ENCODE peak calls at places on chromosome 14, in five cellular contexts. Z is keratinocyte, M is OCI-LY7, S is RPMI8226, H is fibroblast of pulmonary artery. K is an unnamed sample.

GRCh38 chr14:56170028-56170427 is 51.8 kb downstream of the PELI2 start:
- DNase-seq in Z (no peak), M (no peak), S (no peak), H (peak), K (no peak)

GRCh38 chr14:100522616-100523021 is 64.6 kb downstream of the BEGAIN start:
- DNase-seq in Z (no peak), M (no peak), S (no peak), H (no peak), K (no peak)

GRCh38 chr14:104035300-104035699 is 50.2 kb upstream of the ASPG start:
- DNase-seq in Z (no peak), M (no peak), S (no peak), H (no peak), K (no peak)

GRCh38 chr14:73795974-73796373 is 55.7 kb upstream of the PTGR2 start:
- DNase-seq in Z (no peak), M (no peak), S (no peak), H (no peak), K (no peak)

GRCh38 chr14:67541448-67542387 is 8.6 kb downstream of the PLEKHH1 start:
- DNase-seq in Z (no peak), M (no peak), S (no peak), H (no peak), K (no peak)

GRCh38 chr14:33073023-33073422 is 134.3 kb downstream of the NPAS3 start:
- DNase-seq in Z (no peak), M (no peak), S (no peak), H (no peak), K (no peak)

GRCh38 chr14:106844608-106845285 is 1318.4 kb downstream of the TMEM121 start:
- DNase-seq in Z (no peak), M (peak), S (no peak), H (no peak), K (peak)

GRCh38 chr14:102512713-102513373 is 3.3 kb upstream of the ANKRD9 start:
- DNase-seq in Z (no peak), M (no peak), S (no peak), H (no peak), K (no peak)

GRCh38 chr14:74645244-74645643 is 33.2 kb upstream of the LTBP2 start:
- DNase-seq in Z (no peak), M (no peak), S (no peak), H (peak), K (no peak)

GRCh38 chr14:105348945-105349699 is 34.6 kb downstream of the PACS2 start:
- DNase-seq in Z (no peak), M (no peak), S (no peak), H (no peak), K (no peak)

GRCh38 chr14:104119119-104119699 is 19.2 kb upstream of the KIF26A start:
- DNase-seq in Z (no peak), M (no peak), S (no peak), H (no peak), K (no peak)

K was measured in NAMALWA.